ENCODE peak calls at places on chromosomes 6 and 20, in ten cellular contexts. F is breast epithelium, J is sigmoid colon, K is stomach, G is endothelial cell of umbilical vein, S is HepG2, B is spleen, Q is transverse colon, T is prostate gland, Y is HCT116. W is an unnamed sample.

GRCh38 chr20:49853640-49854039 is 41.0 kb downstream of the SLC9A8 start:
- DNase-seq in S (no peak), K (no peak), J (no peak), T (no peak), Y (no peak), G (peak; percentile 61), F (no peak), Q (no peak), B (no peak), W (no peak)

GRCh38 chr6:93678841-93679454 is 259.6 kb upstream of the EPHA7 start:
- DNase-seq in Q (no peak), T (no peak), S (no peak), B (no peak), J (no peak), Y (no peak), K (no peak), G (peak; percentile 11), F (no peak), W (no peak)

GRCh38 chr6:40482532-40482931 is 104.6 kb downstream of the LRFN2 start:
- DNase-seq in S (no peak), Y (no peak), B (no peak), K (no peak), J (no peak), G (no peak), F (no peak), T (no peak), Q (no peak), W (no peak)

GRCh38 chr6:139474145-139475108 is 100.0 kb upstream of the CITED2 start:
- DNase-seq in G (no peak), Q (peak; percentile 11), K (no peak), S (no peak), Y (no peak), T (no peak), J (peak; percentile 70), F (no peak), B (peak; percentile 48), W (no peak)

GRCh38 chr20:33812673-33813462 is 1.7 kb downstream of the CHMP4B start:
- DNase-seq in J (no peak), G (peak; percentile 66), B (no peak), S (peak; percentile 91), T (no peak), K (no peak), Y (no peak), Q (no peak), F (no peak), W (no peak)

GRCh38 chr6:25619222-25619621 is 32.8 kb upstream of the SCGN start:
- DNase-seq in G (no peak), F (no peak), Q (no peak), J (no peak), T (no peak), B (no peak), Y (no peak), K (no peak), S (no peak), W (no peak)

GRCh38 chr6:28768187-28768913 is 155.4 kb downstream of the TRIM27 start:
- DNase-seq in T (no peak), J (no peak), B (no peak), Q (no peak), F (no peak), G (no peak), Y (no peak), K (no peak), S (no peak), W (no peak)

GRCh38 chr20:24872291-24873014 is 76.6 kb upstream of the CST7 start:
- DNase-seq in B (no peak), Q (no peak), K (no peak), G (no peak), T (no peak), Y (no peak), S (no peak), J (peak; percentile 56), F (no peak), W (no peak)

GRCh38 chr6:133992992-133993682 is 40.1 kb downstream of the TBPL1 start:
- DNase-seq in Y (no peak), Q (no peak), F (no peak), K (no peak), J (no peak), S (no peak), G (no peak), T (no peak), B (no peak), W (no peak)

GRCh38 chr6:9025796-9026195 is 590.5 kb upstream of the SLC35B3 start:
- DNase-seq in F (no peak), B (no peak), Q (no peak), S (no peak), K (no peak), J (no peak), Y (no peak), T (no peak), G (no peak), W (no peak)

GRCh38 chr6:2110504-2110903 is 134.9 kb downstream of the GMDS start:
- DNase-seq in K (no peak), G (peak; percentile 49), F (no peak), J (no peak), Y (no peak), B (no peak), Q (no peak), S (no peak), T (no peak), W (no peak)

GRCh38 chr6:15393605-15394004 is 147.7 kb downstream of the JARID2 start:
- DNase-seq in B (no peak), G (no peak), Q (no peak), J (no peak), S (no peak), T (no peak), K (no peak), F (no peak), Y (no peak), W (no peak)

GRCh38 chr20:32168184-32168910 is 39.2 kb downstream of the PLAGL2 start:
- DNase-seq in Y (peak; percentile 3), K (no peak), B (peak; percentile 10), T (no peak), F (no peak), G (peak; percentile 30), J (peak; percentile 12), S (peak; percentile 49), Q (no peak), W (no peak)

GRCh38 chr20:17155401-17155800 is 71.4 kb upstream of the PCSK2 start:
- DNase-seq in K (no peak), Q (no peak), J (no peak), F (no peak), S (no peak), Y (no peak), G (no peak), T (no peak), B (no peak), W (no peak)

GRCh38 chr6:145789443-145789842 is 25.2 kb downstream of the FBXO30 start:
- DNase-seq in F (no peak), T (no peak), J (no peak), G (no peak), K (no peak), Q (no peak), Y (no peak), B (no peak), S (no peak), W (no peak)

DNA sequence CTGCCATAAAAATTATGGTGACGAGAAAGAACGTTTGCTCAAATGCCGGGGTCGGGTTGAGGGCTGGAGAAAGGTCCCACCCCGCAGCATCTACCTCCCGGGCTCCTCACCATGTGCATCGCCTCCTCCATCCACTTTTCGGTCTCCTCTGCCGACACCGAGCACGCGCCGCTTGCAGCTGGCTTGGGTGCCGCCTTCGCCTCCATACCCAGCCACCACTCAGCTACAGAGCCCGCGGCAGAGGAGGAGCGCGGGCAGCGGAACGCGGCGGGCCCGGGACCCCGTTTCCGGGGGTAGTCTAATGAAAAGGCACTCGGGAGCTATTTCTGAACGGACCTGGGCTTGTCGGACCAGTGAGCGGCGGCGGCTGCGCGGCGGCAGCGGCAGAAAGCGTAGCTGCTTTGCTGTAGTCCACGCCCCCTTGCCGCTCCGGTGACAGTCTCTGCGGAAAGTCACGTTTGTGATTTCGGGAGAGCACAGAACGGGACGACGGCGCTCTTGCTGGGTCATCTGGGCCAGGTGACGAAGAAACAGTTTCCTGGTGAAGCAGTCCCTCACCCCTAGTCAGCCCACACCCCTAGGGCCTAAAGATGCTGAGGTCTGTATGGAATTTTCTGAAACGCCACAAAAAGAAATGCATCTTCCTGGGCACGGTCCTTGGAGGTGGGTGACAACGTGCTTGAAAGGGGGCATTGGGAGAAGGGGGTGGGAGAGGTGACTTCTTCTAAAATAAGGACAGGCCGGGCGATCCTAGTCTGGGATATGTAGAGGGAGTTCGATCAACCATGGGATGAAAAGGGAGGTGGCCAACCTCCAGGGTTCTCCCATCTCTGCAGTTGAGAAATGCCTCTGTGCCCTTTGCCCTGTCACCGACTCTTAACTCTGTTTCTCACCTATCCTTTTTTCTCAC is at the start of the genes ADAT2 and PEX3:
- DNase-seq in T (peak; percentile 88), Q (peak; percentile 95), J (peak; percentile 95), F (peak; percentile 88), S (peak; percentile 93), K (peak; percentile 94), Y (peak; percentile 90), G (peak; percentile 94), B (peak; percentile 99), W (peak; percentile 65)
- TF ChIP-seq POLR2A in T (peak; percentile 62), Q (peak; percentile 71), J (peak; percentile 28), F (peak; percentile 12), S (peak; percentile 90), K (peak; percentile 63), Y (peak; percentile 52), G (peak; percentile 87), B (peak; percentile 24), W (peak; percentile 88)

GRCh38 chr6:36347635-36348034 is 10.9 kb upstream of the BNIP5 start:
- DNase-seq in Y (no peak), J (no peak), K (no peak), Q (no peak), T (no peak), B (no peak), F (no peak), S (no peak), G (no peak), W (no peak)
- TF ChIP-seq POLR2AphosphoS5 in Y (no peak), J (no peak), K (no peak), Q (no peak), T (no peak), B (no peak), F (no peak), S (no peak), G (no peak), W (no peak)

DNA sequence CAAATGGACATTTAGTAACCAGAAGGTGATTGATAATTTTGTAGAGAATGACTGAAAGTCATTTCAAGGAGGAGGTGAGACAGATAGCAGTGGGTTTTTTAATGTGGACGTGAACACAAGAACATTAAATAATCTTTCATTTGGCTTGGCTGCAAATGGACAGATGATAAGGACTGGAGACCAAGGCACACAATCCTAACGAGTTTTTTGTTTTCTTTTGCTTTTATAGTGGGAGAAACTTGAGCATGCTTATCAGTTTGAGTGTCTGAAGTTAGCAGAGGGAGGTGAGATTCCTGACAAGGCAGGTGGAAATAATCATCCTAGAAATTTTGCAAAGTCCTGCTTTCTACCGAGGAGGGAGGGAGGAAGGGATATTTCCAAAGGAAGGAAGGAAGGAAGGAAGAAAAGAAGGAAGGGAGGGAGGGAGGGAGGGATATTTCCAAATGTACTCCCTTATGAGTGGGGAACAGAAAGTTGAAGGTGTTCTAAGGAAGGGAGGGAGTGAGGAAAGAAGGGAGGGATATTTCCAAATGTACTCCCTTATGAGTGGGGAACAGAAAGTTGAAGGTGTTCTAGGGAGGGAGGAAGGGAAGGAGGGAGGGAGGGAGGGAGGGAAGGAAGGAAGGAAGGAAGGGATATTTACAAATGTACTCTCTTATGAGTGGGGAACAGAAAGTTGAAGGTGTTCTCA is 63.1 kb downstream of the RNF217 start:
- DNase-seq in K (no peak), T (no peak), Q (no peak), G (no peak), F (no peak), Y (no peak), B (no peak), J (no peak), S (no peak), W (no peak)
- TF ChIP-seq POLR2A in K (no peak), T (no peak), Q (no peak), G (no peak), F (no peak), Y (no peak), B (no peak), J (no peak), S (no peak), W (no peak)

GRCh38 chr6:43053545-43054205 is at the start of gene CUL7:
- DNase-seq in Q (peak; percentile 95), K (peak; percentile 94), B (peak; percentile 98), F (peak; percentile 89), T (peak; percentile 90), J (peak; percentile 95), Y (peak; percentile 86), S (peak; percentile 91), G (peak; percentile 95), W (peak; percentile 99)
- TF ChIP-seq POLR2AphosphoS5 in Q (peak; percentile 88), K (peak; percentile 79), B (peak; percentile 93), F (peak; percentile 85), T (peak; percentile 95), J (peak; percentile 80), Y (peak; percentile 98), S (peak; percentile 93), G (peak; percentile 100), W (peak; percentile 87)

W was measured in GM12892.